ENCODE peak calls at places on chromosome 6, in eight cellular contexts. R is astrocyte; C is tibial nerve; L is naive thymus-derived CD4-positive, alpha-beta T cell; O is psoas muscle; H is BE2C; S is DND-41; X is aorta. E is an unnamed sample. For H3K9me3 and H3K4me1, the result is how much of the 10 kb centered on the place peaks cover.

GRCh38 chr6:150751296-150751695 is 114.2 kb upstream of the MTHFD1L start:
- DNase-seq in C (no peak), S (no peak), R (peak), X (no peak), L (no peak), H (no peak), O (no peak), E (no peak)

GRCh38 chr6:10248378-10248843 is 166.5 kb downstream of the TFAP2A start:
- DNase-seq in L (no peak), C (no peak), S (no peak), R (peak), X (no peak), H (no peak), O (no peak), E (no peak)

GRCh38 chr6:163402616-163403015 is 11.9 kb upstream of the QKI start:
- DNase-seq in S (no peak), X (no peak), R (no peak), L (no peak), O (no peak), C (no peak), H (no peak), E (no peak)

GRCh38 chr6:170221753-170222400 is 69.0 kb downstream of the DLL1 start:
- DNase-seq in R (no peak), C (no peak), O (no peak), L (no peak), H (no peak), X (peak), S (no peak), E (no peak)

GRCh38 chr6:167113047-167113446 is 9.8 kb upstream of the CCR6 start:
- DNase-seq in X (no peak), L (no peak), R (no peak), O (no peak), S (no peak), H (no peak), C (no peak), E (no peak)

GRCh38 chr6:149852881-149853280 is 11.3 kb downstream of the LRP11 start:
- DNase-seq in H (no peak), R (no peak), X (no peak), C (no peak), O (no peak), L (no peak), S (no peak), E (no peak)

GRCh38 chr6:84804720-84805119 is 40.3 kb upstream of the TBX18 start:
- DNase-seq in L (no peak), S (no peak), X (no peak), H (no peak), O (no peak), R (peak), C (no peak), E (no peak)

GRCh38 chr6:81753709-81754678 is 1.5 kb upstream of the TENT5A start:
- DNase-seq in X (peak), R (no peak), H (peak), C (peak), L (peak), O (peak), S (no peak), E (peak)

DNA sequence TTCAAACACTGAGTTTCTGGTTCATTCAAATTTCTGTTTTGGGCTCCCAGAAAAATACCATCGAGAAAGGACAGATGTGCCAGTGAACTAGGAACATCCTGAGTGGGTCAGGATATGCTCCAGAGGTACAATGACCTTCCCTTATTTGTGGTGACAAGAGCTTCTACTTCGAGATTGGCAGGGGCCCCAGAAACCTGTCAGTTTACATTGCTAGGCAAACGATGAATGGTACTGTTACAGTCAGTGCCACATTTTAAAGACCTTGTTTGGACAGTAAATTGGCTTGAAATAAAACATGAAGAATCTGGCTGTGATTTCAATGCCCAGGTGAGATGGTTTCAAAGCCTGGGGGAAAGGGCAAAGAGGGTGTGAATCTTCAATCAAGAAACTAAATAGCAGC is 454.5 kb upstream of the ID4 start:
- DNase-seq in C (no peak), S (no peak), L (no peak), X (no peak), O (no peak), H (no peak), R (no peak), E (no peak)
- H3K9me3 ChIP-seq in C (under half), S (under half), L (under half), X (under half), O (under half), H (under half), R (under half), E (under half)

GRCh38 chr6:138250513-138251247 is 32.4 kb upstream of the PBOV1 start:
- DNase-seq in C (no peak), R (peak), X (peak), S (no peak), O (no peak), H (no peak), L (no peak), E (no peak)
- H3K4me1 ChIP-seq in C (under half), R (under half), X (under half), S (under half), O (under half), H (under half), L (under half), E (under half)

DNA sequence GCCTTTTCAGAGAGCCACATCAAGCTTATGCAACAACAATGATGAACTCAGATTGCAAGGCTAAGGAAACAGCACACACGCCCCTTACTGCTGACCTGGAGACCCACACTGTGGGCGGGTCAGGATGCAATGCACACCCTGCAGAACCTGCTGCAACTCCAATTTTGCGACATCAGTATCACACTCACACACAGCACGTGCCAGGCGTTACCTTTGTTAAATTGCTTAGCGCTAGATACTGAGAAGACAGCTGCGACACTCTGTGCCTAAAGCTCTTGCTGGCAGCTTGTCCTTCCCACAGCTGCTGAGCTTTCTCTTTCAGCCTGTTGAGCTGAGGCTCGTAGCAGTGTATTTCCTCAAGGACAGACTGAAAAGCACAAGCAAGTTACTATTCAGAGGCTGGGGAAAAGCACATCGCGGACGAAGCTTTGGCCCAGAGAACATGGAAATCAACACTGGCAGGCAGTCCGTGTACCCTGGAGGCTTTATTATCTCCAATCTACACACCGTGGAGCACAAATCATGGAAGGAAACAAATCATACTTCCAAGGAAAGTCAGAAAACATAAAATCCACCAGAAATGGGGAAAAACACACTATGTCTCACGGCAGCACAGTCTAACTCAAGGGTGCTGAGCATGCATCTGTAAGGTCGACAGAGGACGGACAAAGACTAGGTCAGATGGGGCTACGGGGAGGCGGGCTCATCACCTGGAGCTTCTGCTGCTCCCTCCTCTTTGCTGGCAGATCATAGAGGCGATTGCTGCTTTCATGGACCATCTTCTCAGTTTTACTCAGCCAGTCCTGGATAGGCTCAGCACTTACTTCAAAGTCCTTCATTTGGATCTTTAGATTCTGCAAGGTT is 268.2 kb downstream of the SYNE1 start:
- DNase-seq in H (no peak), L (no peak), S (no peak), O (peak), R (no peak), X (no peak), C (no peak), E (no peak)
- H3K9me3 ChIP-seq in H (under half), L (under half), S (under half), O (under half), R (under half), X (under half), C (under half), E (under half)

GRCh38 chr6:111771084-111771411 is 102.2 kb downstream of the FYN start:
- DNase-seq in X (no peak), C (no peak), L (no peak), O (no peak), S (no peak), R (no peak), H (no peak), E (no peak)

GRCh38 chr6:111773501-111774345 is 99.5 kb downstream of the FYN start:
- DNase-seq in O (no peak), L (no peak), H (no peak), X (no peak), R (no peak), S (no peak), C (no peak), E (no peak)

GRCh38 chr6:111771629-111772028 is 101.6 kb downstream of the FYN start:
- DNase-seq in S (no peak), O (no peak), H (no peak), C (no peak), R (no peak), X (no peak), L (no peak), E (no peak)

GRCh38 chr6:111770263-111771083 is 102.8 kb downstream of the FYN start:
- DNase-seq in R (no peak), O (no peak), L (no peak), C (no peak), S (no peak), X (no peak), H (no peak), E (no peak)

GRCh38 chr6:111772274-111772780 is 100.9 kb downstream of the FYN start:
- DNase-seq in X (no peak), C (no peak), O (no peak), R (no peak), L (no peak), S (no peak), H (no peak), E (no peak)
- H3K4me1 ChIP-seq in X (under half), C (under half), O (under half), R (under half), L (half or more), S (under half), H (under half), E (half or more)

DNA sequence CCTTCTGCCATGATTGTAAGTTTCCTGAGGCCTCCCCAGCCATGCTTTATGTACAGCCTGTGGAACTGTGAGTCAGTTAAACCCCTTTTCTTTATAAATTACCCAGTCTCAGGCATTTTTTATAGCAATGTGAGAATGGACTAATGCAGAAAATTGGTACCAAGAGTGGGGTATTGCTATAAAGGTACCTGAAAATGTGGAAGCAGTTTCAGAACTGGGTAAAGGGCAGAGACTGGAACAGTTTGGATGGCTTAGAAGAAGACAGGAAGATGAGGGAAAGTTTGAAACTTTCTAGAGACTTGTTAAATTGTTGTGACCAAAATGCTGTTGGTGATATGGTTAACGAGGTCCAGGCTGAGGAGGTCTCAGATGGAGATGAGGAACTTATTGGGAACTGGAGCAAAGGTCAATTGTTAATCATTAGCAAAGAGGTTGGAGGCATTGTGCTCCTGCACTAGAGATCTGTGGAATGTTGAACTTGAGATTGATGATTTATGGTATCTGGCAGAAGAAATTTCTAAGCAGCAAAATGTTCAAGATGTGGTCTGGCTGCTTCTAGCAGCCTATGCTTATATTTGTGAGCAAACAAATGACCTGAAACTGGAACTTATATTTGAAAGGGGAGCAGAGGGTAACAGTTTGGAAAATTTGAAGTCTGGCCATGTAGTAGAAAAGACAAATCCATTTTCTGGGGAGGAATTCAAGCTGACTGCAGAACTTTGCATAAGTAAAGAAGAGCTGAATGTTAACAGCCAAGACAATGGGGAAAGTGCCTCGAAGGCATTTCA is 79.0 kb upstream of the GMDS start:
- DNase-seq in X (no peak), H (no peak), L (no peak), O (no peak), C (no peak), R (no peak), S (no peak), E (no peak)
- H3K9me3 ChIP-seq in X (under half), H (under half), L (under half), O (under half), C (under half), R (under half), S (under half), E (under half)

E was measured in CD4-positive, CD25-positive, alpha-beta regulatory T cell.